ENCODE peak calls at places on chromosomes 1 and 21, in six cellular contexts. U is HFFc6; J is esophagus muscularis mucosa; Z is HCT116; V is ascending aorta; P is activated CD8-positive, alpha-beta T cell treated with anti-CD3 and anti-CD28 coated beads for 36 hours. W is an unnamed sample.

GRCh38 chr1:172914517-172915144 is 136.1 kb downstream of the TNFSF18 start:
- DNase-seq in Z (no peak), P (no peak), J (no peak), V (no peak), U (peak), W (no peak)

GRCh38 chr1:77961392-77961791 is 17.5 kb downstream of the FUBP1 start:
- DNase-seq in J (no peak), Z (no peak), P (no peak), V (no peak), U (no peak), W (no peak)

GRCh38 chr1:3352952-3353331 is 101.5 kb upstream of the ARHGEF16 start:
- DNase-seq in Z (no peak), U (no peak), P (no peak), V (no peak), J (peak), W (no peak)

GRCh38 chr1:39266269-39266668 is 61.8 kb downstream of the MACF1 start:
- DNase-seq in U (no peak), P (no peak), V (no peak), Z (peak), J (no peak), W (no peak)

GRCh38 chr1:186188004-186188539 is 187.0 kb downstream of the TPR start:
- DNase-seq in P (peak), Z (peak), U (peak), V (no peak), J (no peak), W (no peak)

GRCh38 chr21:35226302-35226701 is 177.2 kb upstream of the RUNX1 start:
- DNase-seq in Z (no peak), U (peak), V (no peak), J (no peak), P (no peak), W (no peak)

GRCh38 chr1:167713330-167714081 is 8.3 kb upstream of the MPZL1 start:
- DNase-seq in V (no peak), J (no peak), Z (no peak), P (peak), U (no peak), W (no peak)

GRCh38 chr21:41488080-41488479 is 19.9 kb downstream of the TMPRSS2 start:
- DNase-seq in Z (no peak), V (no peak), J (no peak), P (peak), U (no peak), W (no peak)

GRCh38 chr1:202162418-202163280 is 2.2 kb upstream of the PTPN7 start:
- DNase-seq in P (peak), J (no peak), V (no peak), U (no peak), Z (no peak), W (no peak)

GRCh38 chr1:235399661-235400060 is 32.4 kb downstream of the TBCE start:
- DNase-seq in V (no peak), Z (no peak), U (no peak), P (no peak), J (no peak), W (no peak)

GRCh38 chr21:28513450-28513849 is 479.2 kb downstream of the LTN1 start:
- DNase-seq in J (no peak), U (no peak), V (no peak), Z (no peak), P (no peak), W (no peak)

GRCh38 chr1:59730759-59731478 is 83.8 kb upstream of the HOOK1 start:
- DNase-seq in J (peak), P (peak), V (peak), Z (peak), U (peak), W (no peak)

GRCh38 chr1:222546548-222547259 is 1.2 kb downstream of the HHIPL2 start:
- DNase-seq in V (no peak), U (peak), Z (no peak), P (no peak), J (peak), W (no peak)

GRCh38 chr1:185439727-185440415 is 122.8 kb upstream of the IVNS1ABP start:
- DNase-seq in U (peak), V (no peak), Z (no peak), P (peak), J (no peak), W (no peak)

GRCh38 chr21:41024341-41025056 is 143.5 kb upstream of the BACE2 start:
- DNase-seq in V (no peak), U (no peak), Z (no peak), J (no peak), P (no peak), W (peak)

GRCh38 chr1:27656157-27656893 is 15.7 kb downstream of the IFI6 start:
- DNase-seq in U (peak), Z (no peak), J (no peak), P (no peak), V (peak), W (no peak)

GRCh38 chr1:56817716-56818463 is 1.3 kb downstream of the FYB2 start:
- DNase-seq in U (peak), P (no peak), J (no peak), Z (no peak), V (no peak), W (no peak)

GRCh38 chr1:109598156-109598555 is 21.3 kb downstream of the GNAT2 start:
- DNase-seq in J (no peak), Z (no peak), U (no peak), V (no peak), P (no peak), W (no peak)

GRCh38 chr1:227388771-227389170 is 70.5 kb upstream of the CDC42BPA start:
- DNase-seq in J (no peak), V (no peak), U (no peak), P (no peak), Z (no peak), W (no peak)

GRCh38 chr1:75125161-75125681 is 9.0 kb upstream of the LHX8 start:
- DNase-seq in U (no peak), J (no peak), P (no peak), Z (no peak), V (no peak), W (no peak)

GRCh38 chr21:42939581-42940413 is 14.4 kb upstream of the ERVH48-1 start:
- DNase-seq in J (peak), P (no peak), U (peak), Z (no peak), V (peak), W (no peak)

GRCh38 chr1:160877221-160877620 is 7.8 kb downstream of the ITLN1 start:
- DNase-seq in U (no peak), J (no peak), P (peak), Z (no peak), V (no peak), W (no peak)

GRCh38 chr1:111378806-111379205 is 48.7 kb downstream of the OVGP1 start:
- DNase-seq in V (no peak), J (no peak), P (no peak), U (no peak), Z (no peak), W (no peak)

GRCh38 chr1:115056395-115056798 is 26.8 kb downstream of the TSHB start:
- DNase-seq in U (peak), J (no peak), P (no peak), V (no peak), Z (no peak), W (no peak)

GRCh38 chr1:94863297-94863911 is 43.2 kb downstream of the SLC44A3 start:
- DNase-seq in J (no peak), V (peak), Z (peak), U (peak), P (no peak), W (no peak)

GRCh38 chr1:214289574-214290272 is 8.8 kb downstream of the SMYD2 start:
- DNase-seq in J (no peak), U (no peak), Z (no peak), V (no peak), P (no peak), W (no peak)

GRCh38 chr1:25744140-25744581 is 55.8 kb upstream of the SELENON start:
- DNase-seq in P (no peak), V (peak), U (peak), Z (peak), J (peak), W (no peak)

GRCh38 chr1:20187103-20187812 is 940 bp upstream of the PLA2G2C start:
- DNase-seq in J (no peak), Z (no peak), V (no peak), P (peak), U (no peak), W (no peak)

GRCh38 chr1:115041654-115042053 is 12.0 kb downstream of the TSHB start:
- DNase-seq in P (no peak), U (no peak), Z (peak), V (no peak), J (no peak), W (no peak)

GRCh38 chr1:11887666-11888007 is 28.9 kb upstream of the NPPB start:
- DNase-seq in P (no peak), V (no peak), J (no peak), Z (no peak), U (no peak), W (no peak)

GRCh38 chr21:39611547-39612190 is 1.1 kb upstream of the B3GALT5 start:
- DNase-seq in Z (no peak), J (peak), U (no peak), V (no peak), P (no peak), W (no peak)

GRCh38 chr1:179103999-179104398 is 22.1 kb downstream of the TOR3A start:
- DNase-seq in V (no peak), J (no peak), P (no peak), U (no peak), Z (no peak), W (no peak)

GRCh38 chr1:179107706-179108629 is 26.1 kb downstream of the TOR3A start:
- DNase-seq in V (no peak), Z (no peak), U (no peak), J (no peak), P (no peak), W (no peak)

GRCh38 chr1:179104851-179105250 is 23.0 kb downstream of the TOR3A start:
- DNase-seq in U (no peak), J (no peak), V (no peak), P (no peak), Z (no peak), W (no peak)

GRCh38 chr1:179108644-179109043 is 26.8 kb downstream of the TOR3A start:
- DNase-seq in U (no peak), J (no peak), Z (no peak), P (no peak), V (no peak), W (no peak)

DNA sequence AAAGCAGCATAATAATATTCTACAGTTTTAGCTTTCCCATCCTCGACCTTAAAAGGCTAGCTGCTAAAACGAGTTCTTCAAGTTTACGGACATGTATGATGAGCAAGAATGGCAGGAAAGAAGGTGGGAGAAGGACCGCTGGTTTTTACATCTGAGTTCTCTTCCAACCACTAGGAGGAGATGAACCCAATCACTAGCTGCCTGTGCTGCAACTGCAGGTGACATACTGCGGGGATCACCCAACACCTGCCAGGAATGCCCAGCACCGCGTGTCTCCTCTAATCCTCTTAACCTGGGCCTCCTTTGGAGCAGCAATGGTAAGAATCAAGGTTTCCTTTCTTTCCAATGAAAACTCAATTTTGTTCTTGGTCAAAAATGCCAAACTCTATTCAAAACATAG is 23.5 kb downstream of the TOR3A start:
- DNase-seq in P (peak), Z (no peak), V (no peak), U (no peak), J (no peak), W (no peak)
- TF ChIP-seq CTCF in P (no peak), Z (peak), V (no peak), U (peak), J (peak), W (peak)

GRCh38 chr1:215523128-215523861 is 43.8 kb upstream of the KCTD3 start:
- DNase-seq in U (no peak), V (no peak), J (no peak), P (no peak), Z (peak), W (no peak)
- TF ChIP-seq CTCF in U (peak), V (no peak), J (no peak), P (no peak), Z (no peak), W (peak)

DNA sequence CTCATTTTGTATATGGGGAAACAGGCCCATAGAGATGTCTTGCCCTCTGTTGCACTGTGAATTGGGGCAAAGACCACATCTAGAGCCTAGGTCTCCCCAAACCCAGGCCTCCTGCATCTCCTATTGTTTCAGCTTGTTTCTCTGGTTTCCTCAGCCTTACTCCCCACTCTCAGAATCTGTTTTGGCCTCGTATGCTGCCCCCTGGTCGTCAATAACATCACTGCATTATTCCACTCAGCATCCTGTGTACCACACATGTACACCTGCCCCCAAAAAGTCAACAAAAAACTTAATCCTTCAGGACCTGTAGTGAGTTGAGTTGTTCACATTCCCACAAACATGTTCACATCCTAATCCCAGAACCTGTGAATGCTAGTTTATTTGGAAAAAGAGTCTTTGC is 184.8 kb downstream of the BRINP2 start:
- DNase-seq in P (no peak), V (no peak), J (no peak), Z (no peak), U (no peak), W (no peak)
- TF ChIP-seq CTCF in P (no peak), V (no peak), J (peak), Z (peak), U (peak), W (peak)

DNA sequence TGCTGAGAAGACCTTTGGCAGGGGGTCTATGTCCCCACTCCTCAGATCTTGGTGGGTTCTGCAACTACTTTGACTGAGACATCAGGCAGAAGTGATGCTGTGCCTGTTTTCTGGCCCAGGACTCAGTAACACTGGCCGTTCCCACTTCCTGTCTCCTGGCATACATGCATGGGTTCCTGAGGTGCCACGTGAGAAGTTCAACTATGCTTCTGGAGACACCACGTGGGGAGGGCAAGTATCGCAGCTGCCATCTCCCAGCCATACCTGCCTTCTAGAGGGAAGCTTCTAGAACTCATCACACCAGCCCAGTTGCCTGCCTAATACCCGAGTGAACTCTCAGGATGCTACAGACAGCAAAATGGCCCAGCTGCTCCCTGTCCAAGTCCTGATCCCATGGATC is 65.8 kb downstream of the TRABD2B start:
- DNase-seq in U (no peak), P (peak), Z (peak), J (no peak), V (no peak), W (no peak)
- TF ChIP-seq CTCF in U (no peak), P (no peak), Z (peak), J (no peak), V (peak), W (no peak)

GRCh38 chr1:9717193-9718005 is 65.9 kb downstream of the PIK3CD start:
- DNase-seq in P (peak), Z (no peak), J (peak), V (peak), U (no peak), W (no peak)
- TF ChIP-seq CTCF in P (no peak), Z (no peak), J (no peak), V (no peak), U (no peak), W (no peak)

GRCh38 chr1:215517441-215517891 is 49.6 kb upstream of the KCTD3 start:
- DNase-seq in U (peak), J (no peak), P (no peak), Z (peak), V (no peak), W (no peak)
- TF ChIP-seq CTCF in U (peak), J (no peak), P (no peak), Z (peak), V (no peak), W (peak)

GRCh38 chr1:221522440-221523050 is 219.3 kb downstream of the DUSP10 start:
- DNase-seq in J (no peak), Z (no peak), P (peak), U (no peak), V (no peak), W (no peak)

GRCh38 chr1:221527886-221528634 is 213.8 kb downstream of the DUSP10 start:
- DNase-seq in U (no peak), V (no peak), J (no peak), P (no peak), Z (no peak), W (no peak)

GRCh38 chr1:221530791-221531190 is 211.1 kb downstream of the DUSP10 start:
- DNase-seq in J (no peak), P (no peak), U (peak), V (no peak), Z (no peak), W (no peak)

GRCh38 chr1:221521686-221522085 is 220.2 kb downstream of the DUSP10 start:
- DNase-seq in V (no peak), U (no peak), Z (no peak), P (peak), J (no peak), W (no peak)

GRCh38 chr1:221525749-221526148 is 216.1 kb downstream of the DUSP10 start:
- DNase-seq in Z (no peak), V (no peak), U (no peak), P (no peak), J (no peak), W (no peak)
- TF ChIP-seq CTCF in Z (no peak), V (no peak), U (no peak), P (no peak), J (no peak), W (no peak)

GRCh38 chr1:237141471-237141870 is 99.5 kb downstream of the RYR2 start:
- DNase-seq in U (no peak), V (no peak), J (no peak), P (no peak), Z (no peak), W (no peak)
- TF ChIP-seq CTCF in U (no peak), V (no peak), J (no peak), P (no peak), Z (no peak), W (no peak)

DNA sequence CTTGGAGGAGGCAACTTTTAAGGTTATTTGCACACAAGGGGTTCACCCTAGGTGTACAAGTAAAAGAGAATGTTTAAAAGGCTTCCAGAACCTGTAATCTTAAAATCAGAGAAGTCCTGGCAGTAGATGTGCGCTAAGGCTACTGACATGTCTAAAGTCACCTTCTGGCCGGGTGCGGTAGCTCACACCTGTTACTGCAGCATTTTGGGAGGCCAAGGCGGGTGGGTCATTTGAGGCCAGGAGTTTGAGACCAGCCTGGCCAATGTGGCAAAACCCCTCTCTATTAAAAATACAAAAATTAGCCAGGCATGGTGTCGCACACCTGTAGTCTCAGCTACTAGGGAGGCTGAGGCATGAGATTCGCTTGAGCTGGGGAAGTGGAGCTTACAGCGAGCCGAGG is 20.3 kb upstream of the DEGS1 start:
- DNase-seq in V (no peak), Z (no peak), J (no peak), P (no peak), U (no peak), W (no peak)
- TF ChIP-seq CTCF in V (no peak), Z (no peak), J (no peak), P (no peak), U (no peak), W (no peak)

GRCh38 chr1:162823231-162823630 is 32.7 kb downstream of the HSD17B7 start:
- DNase-seq in Z (no peak), J (no peak), P (peak), V (no peak), U (no peak), W (no peak)

GRCh38 chr1:162823771-162824525 is 33.4 kb downstream of the HSD17B7 start:
- DNase-seq in U (peak), Z (no peak), P (no peak), J (no peak), V (no peak), W (no peak)

GRCh38 chr1:162822391-162823200 is 32.1 kb downstream of the HSD17B7 start:
- DNase-seq in J (no peak), P (peak), V (no peak), Z (peak), U (no peak), W (no peak)
- TF ChIP-seq CTCF in J (no peak), P (no peak), V (no peak), Z (no peak), U (no peak), W (no peak)